ENCODE peak calls at places on chromosomes 16 and 17, in eight cellular contexts. U is EL; Z is testis; X is NAMALWA; T is AG10803; W is stimulated activated CD4-positive, alpha-beta T cell treated with anti-CD3 and anti-CD28 coated beads, Interleukin-15, amount 100 ng/mL, for 24 hours; Q is lower lobe of right lung; O is stromal cell of bone marrow. P is an unnamed sample.

GRCh38 chr16:72500545-72500944 is 328.6 kb upstream of the PMFBP1 start:
- DNase-seq in U (no peak), X (no peak), T (no peak), Q (no peak), O (no peak), W (no peak), Z (no peak), P (no peak)

GRCh38 chr17:76532072-76532651 is 5.3 kb downstream of the CYGB start:
- DNase-seq in T (peak; percentile 23), W (no peak), O (no peak), U (no peak), Z (no peak), X (no peak), Q (no peak), P (no peak)

GRCh38 chr16:75000481-75001081 is 1.8 kb downstream of the ZNRF1 start:
- DNase-seq in Q (no peak), W (no peak), Z (peak; percentile 40), U (peak; percentile 49), T (no peak), X (peak; percentile 29), O (no peak), P (no peak)

GRCh38 chr16:87319997-87320491 is 2.9 kb upstream of the C16orf95 start:
- DNase-seq in U (no peak), W (no peak), O (no peak), X (no peak), Z (no peak), Q (no peak), T (no peak), P (no peak)

GRCh38 chr16:15533386-15533785 is 99.0 kb downstream of the BMERB1 start:
- DNase-seq in X (no peak), U (no peak), T (no peak), O (no peak), W (no peak), Z (no peak), Q (no peak), P (no peak)

GRCh38 chr17:77535892-77536291 is 395.1 kb downstream of the SEC14L1 start:
- DNase-seq in O (no peak), Z (no peak), U (no peak), T (no peak), X (no peak), Q (no peak), W (no peak), P (no peak)

GRCh38 chr17:19343671-19344151 is 18.8 kb downstream of the B9D1 start:
- DNase-seq in T (no peak), Z (peak; percentile 61), X (no peak), U (no peak), Q (no peak), O (no peak), W (no peak), P (no peak)

GRCh38 chr16:12907670-12908233 is 6.4 kb downstream of the SHISA9 start:
- DNase-seq in T (no peak), O (no peak), Q (no peak), W (peak; percentile 9), X (peak; percentile 35), U (peak; percentile 1), Z (no peak), P (no peak)

GRCh38 chr16:3084969-3085670 is 14.0 kb downstream of the ZSCAN10 start:
- DNase-seq in W (no peak), X (no peak), U (no peak), Z (no peak), Q (no peak), T (no peak), O (no peak), P (no peak)

GRCh38 chr17:14123579-14124278 is 54.4 kb downstream of the COX10 start:
- DNase-seq in W (no peak), Q (no peak), Z (no peak), U (no peak), T (no peak), X (no peak), O (no peak), P (no peak)

GRCh38 chr16:57276596-57276995 is 7.9 kb downstream of the PLLP start:
- DNase-seq in W (no peak), Q (no peak), X (no peak), O (no peak), U (no peak), Z (no peak), T (no peak), P (no peak)

GRCh38 chr17:42554250-42555121 is 1.8 kb downstream of the HSD17B1 start:
- DNase-seq in U (peak; percentile 87), Q (peak; percentile 89), T (peak; percentile 63), X (peak; percentile 91), W (peak; percentile 90), O (no peak), Z (peak; percentile 92), P (peak; percentile 49)

GRCh38 chr17:73396429-73397277 is 84.9 kb upstream of the CDC42EP4 start:
- DNase-seq in X (no peak), Q (peak; percentile 24), W (no peak), O (peak; percentile 13), U (no peak), T (no peak), Z (no peak), P (no peak)

GRCh38 chr17:76791053-76791980 is 53.4 kb downstream of the MFSD11 start:
- DNase-seq in Q (no peak), T (peak; percentile 60), U (peak; percentile 78), W (peak; percentile 50), X (peak; percentile 79), Z (no peak), O (peak; percentile 18), P (no peak)

GRCh38 chr16:54424043-54424451 is 137.5 kb upstream of the IRX3 start:
- DNase-seq in O (no peak), Z (no peak), W (no peak), Q (no peak), U (peak; percentile 58), T (no peak), X (no peak), P (no peak)

GRCh38 chr16:26016989-26017388 is 325.2 kb downstream of the HS3ST4 start:
- DNase-seq in W (no peak), T (no peak), Z (no peak), X (no peak), O (no peak), U (no peak), Q (no peak), P (no peak)

GRCh38 chr16:12587646-12588277 is 215.9 kb downstream of the CPPED1 start:
- DNase-seq in U (no peak), W (no peak), Z (no peak), X (no peak), T (no peak), O (no peak), Q (no peak), P (no peak)

GRCh38 chr16:83312015-83312734 is 495.6 kb upstream of the HSBP1 start:
- DNase-seq in T (peak; percentile 18), W (no peak), U (no peak), Z (no peak), X (no peak), O (no peak), Q (no peak), P (no peak)

GRCh38 chr17:51765558-51766145 is 392.9 kb downstream of the CA10 start:
- DNase-seq in Q (no peak), W (no peak), Z (no peak), X (no peak), U (no peak), O (no peak), T (no peak), P (no peak)

GRCh38 chr16:7614022-7614795 is 281.6 kb downstream of the RBFOX1 start:
- DNase-seq in U (no peak), Z (no peak), X (no peak), W (no peak), T (no peak), Q (no peak), O (no peak), P (no peak)

GRCh38 chr17:40778466-40778865 is 3.9 kb downstream of the KRT27 start:
- DNase-seq in O (no peak), X (no peak), W (no peak), Z (no peak), U (no peak), T (no peak), Q (no peak), P (no peak)

GRCh38 chr17:2929881-2930533 is 133.4 kb downstream of the OR1D5 start:
- DNase-seq in Q (peak; percentile 51), T (no peak), O (no peak), U (peak; percentile 31), X (peak; percentile 18), Z (peak; percentile 57), W (peak; percentile 46), P (no peak)

GRCh38 chr16:81276323-81276722 is 37.8 kb downstream of the BCO1 start:
- DNase-seq in O (no peak), X (no peak), Z (no peak), W (no peak), U (no peak), T (no peak), Q (no peak), P (no peak)

GRCh38 chr16:20774703-20775362 is 11.0 kb downstream of the ACSM3 start:
- DNase-seq in T (peak; percentile 62), Z (peak; percentile 80), X (peak; percentile 80), W (peak; percentile 79), U (peak; percentile 76), O (peak; percentile 21), Q (peak; percentile 86), P (no peak)

GRCh38 chr16:87407511-87408112 is 15.5 kb downstream of the MAP1LC3B start:
- DNase-seq in T (no peak), W (no peak), O (peak; percentile 25), U (peak; percentile 17), Q (peak; percentile 80), X (no peak), Z (no peak), P (no peak)

GRCh38 chr17:34499576-34499975 is 79.8 kb upstream of the TMEM132E start:
- DNase-seq in Q (no peak), Z (no peak), U (peak; percentile 13), W (no peak), O (peak; percentile 1), X (peak; percentile 12), T (peak; percentile 9), P (no peak)

GRCh38 chr16:10180771-10181163 is 1.5 kb downstream of the GRIN2A start:
- DNase-seq in T (no peak), X (peak; percentile 54), W (peak; percentile 59), Q (no peak), U (peak; percentile 36), O (no peak), Z (peak; percentile 82), P (no peak)

GRCh38 chr17:15409721-15410247 is 57.6 kb downstream of the CDRT4 start:
- DNase-seq in Q (no peak), W (no peak), X (no peak), Z (peak; percentile 60), O (peak; percentile 94), T (peak; percentile 99), U (peak; percentile 94), P (no peak)

GRCh38 chr16:56518435-56518834 is 1.4 kb downstream of the BBS2 start:
- DNase-seq in X (no peak), T (peak; percentile 20), W (no peak), Z (no peak), Q (no peak), U (peak; percentile 32), O (no peak), P (no peak)

GRCh38 chr16:31110106-31111034 is 2.2 kb downstream of the BCKDK start:
- DNase-seq in Z (no peak), T (no peak), O (no peak), W (no peak), Q (no peak), X (no peak), U (no peak), P (no peak)

GRCh38 chr16:77404823-77405222 is 30.0 kb downstream of the ADAMTS18 start:
- DNase-seq in Z (no peak), T (no peak), U (no peak), O (no peak), Q (no peak), W (no peak), X (no peak), P (no peak)

GRCh38 chr17:68515238-68515637 is 3.0 kb downstream of the PRKAR1A start:
- DNase-seq in T (no peak), Q (no peak), U (no peak), Z (peak; percentile 63), O (no peak), W (no peak), X (no peak), P (no peak)

GRCh38 chr16:75238132-75238852 is 13.1 kb downstream of the BCAR1 start:
- DNase-seq in U (peak; percentile 77), O (peak; percentile 90), Q (peak; percentile 61), X (no peak), Z (peak; percentile 94), T (peak; percentile 93), W (no peak), P (no peak)

GRCh38 chr16:72015124-72015523 is 6.6 kb downstream of the DHODH start:
- DNase-seq in X (no peak), W (no peak), U (no peak), T (no peak), O (no peak), Z (no peak), Q (no peak), P (no peak)